ENCODE peak calls at places on chromosomes 13 and 19, in six cellular contexts. F, A, U, E, M and N are unnamed samples.

GRCh38 chr13:76293346-76293745 is 592.9 kb downstream of the KCTD12 start:
- DNase-seq in F (no peak), A (no peak), U (no peak), E (no peak), M (no peak), N (no peak)

GRCh38 chr13:63167699-63168337 is 1752.2 kb upstream of the PCDH20 start:
- DNase-seq in F (no peak), A (no peak), U (no peak), E (no peak), M (no peak), N (no peak)

GRCh38 chr19:35945121-35945792 is 9.1 kb downstream of the LRFN3 start:
- DNase-seq in F (no peak), A (no peak), U (no peak), E (no peak), M (no peak), N (no peak)

GRCh38 chr13:26923824-26924605 is 163.4 kb upstream of the GPR12 start:
- DNase-seq in F (no peak), A (no peak), U (no peak), E (no peak), M (no peak), N (peak; percentile 44)

GRCh38 chr19:33814181-33815165 is 17.8 kb downstream of the KCTD15 start:
- DNase-seq in F (no peak), A (no peak), U (no peak), E (no peak), M (no peak), N (no peak)

GRCh38 chr19:17762505-17763229 is 11.4 kb downstream of the FCHO1 start:
- DNase-seq in F (no peak), A (no peak), U (peak; percentile 53), E (peak; percentile 68), M (peak; percentile 38), N (peak; percentile 78)

GRCh38 chr13:50075619-50076097 is 60.4 kb downstream of the KCNRG start:
- DNase-seq in F (no peak), A (no peak), U (no peak), E (peak; percentile 62), M (no peak), N (no peak)

GRCh38 chr13:21310220-21310619 is 133.8 kb downstream of the MRPL57 start:
- DNase-seq in F (no peak), A (no peak), U (no peak), E (no peak), M (no peak), N (no peak)

GRCh38 chr19:47882890-47883289 is 3.2 kb downstream of the SULT2A1 start:
- DNase-seq in F (no peak), A (no peak), U (no peak), E (no peak), M (no peak), N (no peak)

GRCh38 chr19:46497773-46498172 is 2.1 kb upstream of the PNMA8B start:
- DNase-seq in F (no peak), A (no peak), U (no peak), E (no peak), M (no peak), N (no peak)

GRCh38 chr19:50716178-50717025 is 3.2 kb downstream of the SHANK1 start:
- DNase-seq in F (no peak), A (no peak), U (no peak), E (no peak), M (no peak), N (no peak)

GRCh38 chr13:44629465-44630183 is 53.5 kb upstream of the TSC22D1 start:
- DNase-seq in F (no peak), A (no peak), U (no peak), E (no peak), M (no peak), N (no peak)
- H3K27ac ChIP-seq in F (no peak overlapping the region), A (peak overlapping the region; percentile 41), U (no peak overlapping the region), E (no peak overlapping the region), M (no peak overlapping the region), N (no peak overlapping the region)

GRCh38 chr13:36030670-36031331 is 100.4 kb downstream of the DCLK1 start:
- DNase-seq in F (no peak), A (no peak), U (no peak), E (no peak), M (no peak), N (peak; percentile 95)
- TF ChIP-seq CTCF in F (no peak), A (no peak), U (no peak), E (no peak), M (no peak), N (no peak)

GRCh38 chr19:6952956-6953355 is 65.6 kb downstream of the ADGRE1 start:
- DNase-seq in F (no peak), A (no peak), U (no peak), E (no peak), M (no peak), N (no peak)
- H3K27ac ChIP-seq in F (no peak overlapping the region), A (no peak overlapping the region), U (no peak overlapping the region), E (no peak overlapping the region), M (no peak overlapping the region), N (no peak overlapping the region)

GRCh38 chr13:30804474-30804873 is 69.1 kb downstream of the ALOX5AP start:
- DNase-seq in F (no peak), A (no peak), U (no peak), E (no peak), M (no peak), N (no peak)
- TF ChIP-seq CTCF in F (peak; percentile 10), A (no peak), U (peak; percentile 35), E (no peak), M (no peak), N (peak; percentile 11)